ENCODE peak calls at places on chromosomes 1 and 21, in seven cellular contexts. O is A549, I is upper lobe of right lung, H is PC-3, S is esophagus muscularis mucosa, V is K562, Q is aorta. X is an unnamed sample. For H3K4me1, the result is how much of the 10 kb centered on the place peaks cover.

GRCh38 chr1:182340233-182341058 is 51.1 kb downstream of the GLUL start:
- DNase-seq in H (no peak), V (no peak), S (no peak), I (no peak), O (no peak), Q (no peak), X (no peak)

GRCh38 chr1:37763791-37764741 is 854 bp downstream of the EPHA10 start:
- DNase-seq in Q (no peak), H (no peak), S (no peak), O (no peak), I (no peak), V (peak), X (peak)

GRCh38 chr1:5897281-5897680 is 94.9 kb downstream of the NPHP4 start:
- DNase-seq in O (no peak), S (no peak), Q (no peak), H (no peak), I (no peak), V (no peak), X (peak)

GRCh38 chr1:64967381-64967780 is 1.0 kb upstream of the JAK1 start:
- DNase-seq in O (no peak), I (no peak), S (no peak), Q (no peak), V (no peak), H (no peak), X (no peak)

GRCh38 chr21:30044447-30045064 is 104.8 kb upstream of the GRIK1 start:
- DNase-seq in I (no peak), H (peak), S (no peak), O (no peak), V (peak), Q (no peak), X (no peak)

GRCh38 chr1:17194981-17195528 is 9.9 kb upstream of the PADI1 start:
- DNase-seq in I (no peak), H (no peak), S (no peak), Q (no peak), O (no peak), V (no peak), X (no peak)

GRCh38 chr1:4678318-4678717 is 23.9 kb downstream of the AJAP1 start:
- DNase-seq in I (no peak), S (no peak), Q (no peak), V (no peak), O (no peak), H (no peak), X (no peak)

GRCh38 chr1:19047373-19047772 is 90.9 kb upstream of the IFFO2 start:
- DNase-seq in S (no peak), Q (peak), O (no peak), H (no peak), I (peak), V (no peak), X (no peak)

GRCh38 chr1:66556161-66556611 is 22.2 kb downstream of the SGIP1 start:
- DNase-seq in Q (no peak), O (no peak), S (no peak), H (no peak), V (no peak), I (no peak), X (no peak)

GRCh38 chr1:63322944-63323865 is 838 bp downstream of the FOXD3 start:
- DNase-seq in I (no peak), H (no peak), S (no peak), O (peak), Q (no peak), V (peak), X (peak)

GRCh38 chr1:215599418-215599817 is 32.3 kb downstream of the KCTD3 start:
- DNase-seq in V (peak), O (no peak), S (no peak), I (no peak), Q (no peak), H (no peak), X (no peak)

GRCh38 chr1:1616838-1617237 is 1.5 kb downstream of the MIB2 start:
- DNase-seq in S (no peak), Q (peak), V (peak), O (no peak), H (no peak), I (no peak), X (no peak)

GRCh38 chr1:31244326-31244725 is 4.6 kb upstream of the NKAIN1 start:
- DNase-seq in Q (no peak), H (no peak), S (no peak), I (no peak), O (no peak), V (no peak), X (no peak)

GRCh38 chr1:43280683-43281082 is 4.7 kb downstream of the C1orf210 start:
- DNase-seq in O (no peak), S (no peak), Q (peak), H (no peak), I (peak), V (no peak), X (no peak)

GRCh38 chr1:193971595-193971994 is 785.2 kb upstream of the B3GALT2 start:
- DNase-seq in Q (no peak), I (no peak), O (peak), S (no peak), V (no peak), H (peak), X (no peak)

GRCh38 chr1:246161626-246162025 is 345.5 kb downstream of the SMYD3 start:
- DNase-seq in I (no peak), O (no peak), S (peak), Q (no peak), H (peak), V (no peak), X (no peak)

GRCh38 chr1:23282967-23283366 is 61.1 kb downstream of the HNRNPR start:
- DNase-seq in S (no peak), I (no peak), H (peak), V (no peak), Q (no peak), O (no peak), X (no peak)

GRCh38 chr1:244104309-244105060 is 53.4 kb downstream of the ZBTB18 start:
- DNase-seq in O (peak), V (no peak), H (peak), I (no peak), S (no peak), Q (no peak), X (no peak)

GRCh38 chr21:31580866-31581276 is 78.6 kb upstream of the SOD1 start:
- DNase-seq in Q (peak), S (no peak), O (peak), V (peak), I (peak), H (peak), X (peak)

GRCh38 chr1:50568782-50569181 is 145.5 kb upstream of the DMRTA2 start:
- DNase-seq in Q (no peak), V (no peak), H (no peak), I (no peak), S (no peak), O (no peak), X (peak)

GRCh38 chr21:44327603-44327974 is 11.6 kb downstream of the CFAP410 start:
- DNase-seq in H (no peak), V (no peak), Q (no peak), O (no peak), S (no peak), I (no peak), X (no peak)

GRCh38 chr21:45535341-45536081 is 6.7 kb downstream of the SLC19A1 start:
- DNase-seq in V (no peak), H (no peak), I (peak), O (no peak), S (no peak), Q (peak), X (no peak)

GRCh38 chr21:35370071-35370470 is 321.0 kb upstream of the RUNX1 start:
- DNase-seq in H (peak), Q (no peak), V (no peak), S (no peak), I (no peak), O (no peak), X (no peak)

GRCh38 chr1:90274376-90274775 is 279.5 kb downstream of the ZNF326 start:
- DNase-seq in S (no peak), H (peak), V (no peak), Q (no peak), O (no peak), I (no peak), X (no peak)

GRCh38 chr1:31755850-31756492 is 8.2 kb downstream of the ADGRB2 start:
- DNase-seq in Q (no peak), H (no peak), V (no peak), O (no peak), S (no peak), I (no peak), X (no peak)

GRCh38 chr1:186838380-186839076 is 9.8 kb downstream of the PLA2G4A start:
- DNase-seq in I (no peak), O (no peak), H (no peak), S (no peak), Q (no peak), V (no peak), X (no peak)

GRCh38 chr1:213985181-213986019 is 2.4 kb upstream of the PROX1 start:
- DNase-seq in V (no peak), Q (no peak), I (no peak), H (no peak), S (no peak), O (no peak), X (no peak)

GRCh38 chr1:226657788-226658537 is 81.1 kb downstream of the ITPKB start:
- DNase-seq in H (no peak), O (no peak), V (no peak), S (no peak), Q (peak), I (no peak), X (no peak)

GRCh38 chr1:25729774-25730173 is 70.2 kb upstream of the SELENON start:
- DNase-seq in I (no peak), Q (peak), H (no peak), S (no peak), O (no peak), V (no peak), X (no peak)

GRCh38 chr1:25729045-25729444 is 70.9 kb upstream of the SELENON start:
- DNase-seq in I (no peak), O (no peak), S (no peak), V (no peak), Q (no peak), H (no peak), X (no peak)

GRCh38 chr1:25732821-25733220 is 67.2 kb upstream of the SELENON start:
- DNase-seq in O (no peak), S (no peak), V (no peak), Q (no peak), H (no peak), I (peak), X (no peak)

GRCh38 chr1:25731626-25732370 is 68.2 kb upstream of the SELENON start:
- DNase-seq in V (no peak), I (peak), S (no peak), Q (peak), H (no peak), O (no peak), X (no peak)

DNA sequence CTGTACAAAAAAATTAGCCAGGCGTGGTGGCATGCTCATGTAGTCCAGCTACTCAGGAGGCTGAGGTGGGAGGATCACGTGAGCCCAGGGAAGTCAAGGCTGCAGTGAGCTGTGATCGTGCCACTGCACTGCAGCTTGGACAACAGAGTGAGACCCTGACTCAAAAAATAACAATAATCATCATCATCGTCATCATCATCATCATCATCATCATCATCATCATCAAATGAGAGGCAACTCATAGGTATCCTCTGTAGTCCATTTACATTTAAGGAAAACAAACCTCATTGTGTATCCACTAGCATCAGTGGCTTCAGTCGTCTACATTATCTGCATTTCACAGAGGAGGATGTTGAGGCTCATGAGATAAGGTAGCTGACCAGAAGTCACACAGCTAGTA is 68.8 kb upstream of the SELENON start:
- DNase-seq in S (no peak), H (no peak), I (no peak), Q (no peak), O (no peak), V (no peak), X (no peak)
- H3K4me1 ChIP-seq in S (half or more), H (under half), I (under half), Q (under half), O (under half), V (under half), X (under half)

GRCh38 chr1:86567936-86568335 is 21.1 kb downstream of the CLCA4 start:
- DNase-seq in I (no peak), V (no peak), S (no peak), Q (no peak), H (no peak), O (no peak), X (no peak)

DNA sequence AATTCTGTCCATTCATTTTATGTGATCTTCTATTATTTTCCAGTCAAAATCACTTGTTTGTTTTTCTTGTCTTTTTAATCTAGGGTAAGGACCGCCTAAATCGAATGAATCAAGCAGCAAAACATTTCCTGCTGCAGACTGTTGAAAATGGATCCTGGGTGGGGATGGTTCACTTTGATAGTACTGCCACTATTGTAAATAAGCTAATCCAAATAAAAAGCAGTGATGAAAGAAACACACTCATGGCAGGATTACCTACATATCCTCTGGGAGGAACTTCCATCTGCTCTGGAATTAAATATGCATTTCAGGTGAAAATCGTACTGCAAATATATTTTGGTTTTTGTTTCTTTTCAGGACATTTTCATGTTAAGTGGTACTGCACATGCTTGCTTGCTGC is 20.5 kb downstream of the CLCA4 start:
- DNase-seq in V (no peak), Q (no peak), O (no peak), I (no peak), H (peak), S (no peak), X (no peak)
- H3K4me3 ChIP-seq in V (no peak), Q (no peak), O (no peak), I (no peak), H (no peak), S (no peak), X (no peak)

DNA sequence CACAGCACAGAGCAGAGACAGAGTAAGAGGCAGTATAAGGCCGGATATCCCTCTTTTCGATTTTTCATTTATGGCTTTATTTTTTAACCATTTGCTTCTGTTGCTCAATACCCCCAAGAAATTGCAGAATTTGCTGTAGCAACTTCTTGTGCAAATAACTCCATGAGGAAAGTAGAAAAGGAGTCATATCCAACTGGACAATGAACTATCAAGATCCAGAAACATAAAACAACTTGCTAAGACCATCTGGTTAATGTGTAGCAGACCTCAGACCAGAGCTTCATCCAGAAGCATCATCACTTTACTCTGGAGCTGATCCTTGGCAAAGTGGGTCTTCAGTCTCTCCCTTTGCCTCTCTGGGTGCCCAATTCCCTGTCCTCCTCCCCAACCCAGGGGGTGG is 45.9 kb downstream of the ZNF697 start:
- DNase-seq in O (no peak), V (no peak), S (no peak), Q (no peak), H (no peak), I (no peak), X (no peak)
- H3K4me1 ChIP-seq in O (under half), V (under half), S (under half), Q (under half), H (under half), I (under half), X (under half)

DNA sequence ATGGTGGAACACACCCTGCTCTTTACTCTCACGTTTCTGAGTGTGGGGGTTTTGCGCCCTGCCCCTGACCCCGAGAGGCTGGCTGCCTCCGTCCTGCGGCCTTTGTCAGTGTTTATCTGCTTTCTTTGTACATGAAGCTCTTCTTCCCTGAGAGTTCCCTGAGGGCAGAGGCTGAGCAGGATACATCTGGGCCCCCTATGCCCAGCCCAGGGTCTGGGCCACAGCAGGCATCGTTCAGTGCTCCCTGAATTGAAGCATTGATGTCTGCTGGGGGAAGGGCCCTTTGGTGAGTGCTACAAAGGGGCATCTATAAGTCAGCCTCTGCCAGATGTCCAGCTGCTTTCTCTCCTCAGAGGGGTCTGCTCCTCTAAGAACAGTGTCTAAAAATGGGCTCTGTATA is 2.1 kb downstream of the HEYL start:
- DNase-seq in V (no peak), O (no peak), S (no peak), Q (no peak), I (no peak), H (no peak), X (no peak)
- H3K4me3 ChIP-seq in V (no peak), O (no peak), S (peak), Q (peak), I (peak), H (no peak), X (no peak)

DNA sequence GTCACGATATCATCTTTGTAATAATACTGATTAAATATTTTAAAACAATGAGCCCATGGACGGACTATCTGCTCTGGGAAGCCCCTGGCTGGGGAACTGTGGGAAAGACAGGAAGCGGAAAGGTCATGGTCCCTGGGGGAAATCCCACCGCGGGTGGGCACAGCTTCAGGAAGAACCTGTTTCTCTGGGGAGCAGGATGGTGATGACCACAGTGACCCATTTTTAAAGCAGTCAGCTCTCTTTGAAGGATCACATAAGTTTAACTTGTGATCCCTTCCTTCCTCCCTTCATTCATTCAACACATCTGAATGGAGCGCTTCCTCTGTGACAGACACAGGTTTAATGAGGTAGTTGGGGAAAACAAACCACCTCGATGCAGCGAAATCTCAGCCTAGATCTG is 73.0 kb downstream of the DHRS3 start:
- DNase-seq in H (no peak), I (peak), V (no peak), Q (no peak), S (no peak), O (no peak), X (no peak)
- H3K4me1 ChIP-seq in H (under half), I (under half), V (under half), Q (under half), S (half or more), O (under half), X (under half)

X was measured in HAP-1.